ENCODE peak calls at places on chromosomes 6 and 20, in eight cellular contexts. One of them, this sample, is unnamed.

GRCh38 chr6:36727491-36728021 is 29.9 kb downstream of the RAB44 start:
- DNase-seq in right lobe of liver: no peak
- DNase-seq in progenitor cell of endocrine pancreas: no peak
- DNase-seq in chondrocyte: peak
- DNase-seq in GM10248: no peak
- DNase-seq in endothelial cell of umbilical vein: no peak
- DNase-seq in activated B cell treated with CpG ODN at 0.5 μM for 24 hours: no peak
- DNase-seq in GM13977: no peak
- DNase-seq in this sample: no peak

GRCh38 chr20:47352332-47353223 is 3.9 kb downstream of the ZMYND8 start:
- DNase-seq in right lobe of liver: peak
- DNase-seq in progenitor cell of endocrine pancreas: no peak
- DNase-seq in chondrocyte: no peak
- DNase-seq in GM10248: no peak
- DNase-seq in endothelial cell of umbilical vein: peak
- DNase-seq in activated B cell treated with CpG ODN at 0.5 μM for 24 hours: no peak
- DNase-seq in GM13977: no peak
- DNase-seq in this sample: no peak

GRCh38 chr6:140252099-140252498 is 877.7 kb upstream of the CITED2 start:
- DNase-seq in right lobe of liver: no peak
- DNase-seq in progenitor cell of endocrine pancreas: no peak
- DNase-seq in chondrocyte: no peak
- DNase-seq in GM10248: no peak
- DNase-seq in endothelial cell of umbilical vein: no peak
- DNase-seq in activated B cell treated with CpG ODN at 0.5 μM for 24 hours: no peak
- DNase-seq in GM13977: no peak
- DNase-seq in this sample: no peak

GRCh38 chr6:148323344-148323743 is 19.3 kb upstream of the SASH1 start:
- DNase-seq in right lobe of liver: no peak
- DNase-seq in progenitor cell of endocrine pancreas: no peak
- DNase-seq in chondrocyte: no peak
- DNase-seq in GM10248: no peak
- DNase-seq in endothelial cell of umbilical vein: no peak
- DNase-seq in activated B cell treated with CpG ODN at 0.5 μM for 24 hours: no peak
- DNase-seq in GM13977: no peak
- DNase-seq in this sample: no peak

GRCh38 chr6:136614994-136615393 is 64.8 kb upstream of the MAP7 start:
- DNase-seq in right lobe of liver: no peak
- DNase-seq in progenitor cell of endocrine pancreas: no peak
- DNase-seq in chondrocyte: no peak
- DNase-seq in GM10248: no peak
- DNase-seq in endothelial cell of umbilical vein: peak
- DNase-seq in activated B cell treated with CpG ODN at 0.5 μM for 24 hours: no peak
- DNase-seq in GM13977: no peak
- DNase-seq in this sample: no peak

GRCh38 chr6:108714774-108715414 is 133.3 kb upstream of the ARMC2 start:
- DNase-seq in right lobe of liver: no peak
- DNase-seq in progenitor cell of endocrine pancreas: no peak
- DNase-seq in chondrocyte: no peak
- DNase-seq in GM10248: no peak
- DNase-seq in endothelial cell of umbilical vein: no peak
- DNase-seq in activated B cell treated with CpG ODN at 0.5 μM for 24 hours: no peak
- DNase-seq in GM13977: no peak
- DNase-seq in this sample: no peak

GRCh38 chr6:161417712-161418457 is 144.0 kb upstream of the AGPAT4 start:
- DNase-seq in right lobe of liver: no peak
- DNase-seq in progenitor cell of endocrine pancreas: no peak
- DNase-seq in chondrocyte: peak
- DNase-seq in GM10248: no peak
- DNase-seq in endothelial cell of umbilical vein: no peak
- DNase-seq in activated B cell treated with CpG ODN at 0.5 μM for 24 hours: no peak
- DNase-seq in GM13977: no peak
- DNase-seq in this sample: no peak

GRCh38 chr20:44839481-44839880 is 29.1 kb upstream of the RIMS4 start:
- DNase-seq in right lobe of liver: no peak
- DNase-seq in progenitor cell of endocrine pancreas: no peak
- DNase-seq in chondrocyte: no peak
- DNase-seq in GM10248: no peak
- DNase-seq in endothelial cell of umbilical vein: no peak
- DNase-seq in activated B cell treated with CpG ODN at 0.5 μM for 24 hours: no peak
- DNase-seq in GM13977: no peak
- DNase-seq in this sample: no peak

GRCh38 chr6:118197539-118197938 is 290.5 kb downstream of the SLC35F1 start:
- DNase-seq in right lobe of liver: no peak
- DNase-seq in progenitor cell of endocrine pancreas: no peak
- DNase-seq in chondrocyte: no peak
- DNase-seq in GM10248: no peak
- DNase-seq in endothelial cell of umbilical vein: no peak
- DNase-seq in activated B cell treated with CpG ODN at 0.5 μM for 24 hours: no peak
- DNase-seq in GM13977: no peak
- DNase-seq in this sample: no peak

GRCh38 chr6:118203421-118204000 is 296.4 kb downstream of the SLC35F1 start:
- DNase-seq in right lobe of liver: no peak
- DNase-seq in progenitor cell of endocrine pancreas: no peak
- DNase-seq in chondrocyte: no peak
- DNase-seq in GM10248: no peak
- DNase-seq in endothelial cell of umbilical vein: no peak
- DNase-seq in activated B cell treated with CpG ODN at 0.5 μM for 24 hours: no peak
- DNase-seq in GM13977: no peak
- DNase-seq in this sample: no peak

GRCh38 chr6:118202517-118202916 is 295.5 kb downstream of the SLC35F1 start:
- DNase-seq in right lobe of liver: no peak
- DNase-seq in progenitor cell of endocrine pancreas: no peak
- DNase-seq in chondrocyte: no peak
- DNase-seq in GM10248: no peak
- DNase-seq in endothelial cell of umbilical vein: no peak
- DNase-seq in activated B cell treated with CpG ODN at 0.5 μM for 24 hours: no peak
- DNase-seq in GM13977: no peak
- DNase-seq in this sample: no peak

DNA sequence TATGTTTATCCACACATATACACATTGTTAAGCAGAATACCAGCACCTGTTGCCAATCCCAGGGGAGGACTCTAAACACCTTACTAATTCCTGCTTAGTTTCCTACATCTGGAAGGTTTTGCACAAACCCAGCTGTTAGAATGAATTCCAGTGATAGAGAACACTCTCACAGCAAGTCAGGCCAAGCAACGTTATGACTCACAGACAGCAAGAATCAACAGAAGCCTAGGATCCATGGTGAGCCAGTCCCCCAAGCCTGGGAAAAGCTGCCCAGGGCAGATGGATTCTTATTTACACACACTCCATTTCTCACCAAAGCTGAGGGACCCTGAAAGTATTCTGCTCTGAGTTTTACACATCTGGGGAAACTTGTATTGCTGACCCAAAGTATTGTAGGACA is 291.7 kb downstream of the SLC35F1 start:
- DNase-seq in right lobe of liver: no peak
- DNase-seq in progenitor cell of endocrine pancreas: no peak
- DNase-seq in chondrocyte: no peak
- DNase-seq in GM10248: no peak
- DNase-seq in endothelial cell of umbilical vein: no peak
- DNase-seq in activated B cell treated with CpG ODN at 0.5 μM for 24 hours: no peak
- DNase-seq in GM13977: no peak
- DNase-seq in this sample: no peak
- TF ChIP-seq CTCF in right lobe of liver: no peak
- TF ChIP-seq CTCF in progenitor cell of endocrine pancreas: no peak
- TF ChIP-seq CTCF in chondrocyte: no peak
- TF ChIP-seq CTCF in GM10248: no peak
- TF ChIP-seq CTCF in endothelial cell of umbilical vein: no peak
- TF ChIP-seq CTCF in activated B cell treated with CpG ODN at 0.5 μM for 24 hours: no peak
- TF ChIP-seq CTCF in GM13977: no peak
- TF ChIP-seq CTCF in this sample: no peak

GRCh38 chr20:20812141-20812540 is 99.7 kb upstream of the RALGAPA2 start:
- DNase-seq in right lobe of liver: no peak
- DNase-seq in progenitor cell of endocrine pancreas: no peak
- DNase-seq in chondrocyte: no peak
- DNase-seq in GM10248: no peak
- DNase-seq in endothelial cell of umbilical vein: no peak
- DNase-seq in activated B cell treated with CpG ODN at 0.5 μM for 24 hours: no peak
- DNase-seq in GM13977: no peak
- DNase-seq in this sample: no peak

GRCh38 chr20:20816969-20817368 is 104.5 kb upstream of the RALGAPA2 start:
- DNase-seq in right lobe of liver: no peak
- DNase-seq in progenitor cell of endocrine pancreas: no peak
- DNase-seq in chondrocyte: no peak
- DNase-seq in GM10248: no peak
- DNase-seq in endothelial cell of umbilical vein: no peak
- DNase-seq in activated B cell treated with CpG ODN at 0.5 μM for 24 hours: no peak
- DNase-seq in GM13977: no peak
- DNase-seq in this sample: no peak

GRCh38 chr20:20820104-20820503 is 107.7 kb upstream of the RALGAPA2 start:
- DNase-seq in right lobe of liver: no peak
- DNase-seq in progenitor cell of endocrine pancreas: peak
- DNase-seq in chondrocyte: no peak
- DNase-seq in GM10248: no peak
- DNase-seq in endothelial cell of umbilical vein: peak
- DNase-seq in activated B cell treated with CpG ODN at 0.5 μM for 24 hours: no peak
- DNase-seq in GM13977: no peak
- DNase-seq in this sample: no peak

GRCh38 chr20:20815711-20816455 is 103.4 kb upstream of the RALGAPA2 start:
- DNase-seq in right lobe of liver: no peak
- DNase-seq in progenitor cell of endocrine pancreas: no peak
- DNase-seq in chondrocyte: no peak
- DNase-seq in GM10248: no peak
- DNase-seq in endothelial cell of umbilical vein: no peak
- DNase-seq in activated B cell treated with CpG ODN at 0.5 μM for 24 hours: no peak
- DNase-seq in GM13977: no peak
- DNase-seq in this sample: no peak

GRCh38 chr20:20814685-20815084 is 102.2 kb upstream of the RALGAPA2 start:
- DNase-seq in right lobe of liver: no peak
- DNase-seq in progenitor cell of endocrine pancreas: no peak
- DNase-seq in chondrocyte: no peak
- DNase-seq in GM10248: no peak
- DNase-seq in endothelial cell of umbilical vein: no peak
- DNase-seq in activated B cell treated with CpG ODN at 0.5 μM for 24 hours: no peak
- DNase-seq in GM13977: no peak
- DNase-seq in this sample: no peak
- TF ChIP-seq CTCF in right lobe of liver: no peak
- TF ChIP-seq CTCF in progenitor cell of endocrine pancreas: peak
- TF ChIP-seq CTCF in chondrocyte: no peak
- TF ChIP-seq CTCF in GM10248: no peak
- TF ChIP-seq CTCF in endothelial cell of umbilical vein: no peak
- TF ChIP-seq CTCF in activated B cell treated with CpG ODN at 0.5 μM for 24 hours: no peak
- TF ChIP-seq CTCF in GM13977: no peak
- TF ChIP-seq CTCF in this sample: no peak

GRCh38 chr6:28922841-28923317 is 906 bp downstream of the TRIM27 start:
- DNase-seq in right lobe of liver: peak
- DNase-seq in progenitor cell of endocrine pancreas: peak
- DNase-seq in chondrocyte: no peak
- DNase-seq in GM10248: peak
- DNase-seq in endothelial cell of umbilical vein: peak
- DNase-seq in activated B cell treated with CpG ODN at 0.5 μM for 24 hours: no peak
- DNase-seq in GM13977: peak
- DNase-seq in this sample: no peak

GRCh38 chr6:28920281-28920680 is 3.5 kb downstream of the TRIM27 start:
- DNase-seq in right lobe of liver: no peak
- DNase-seq in progenitor cell of endocrine pancreas: no peak
- DNase-seq in chondrocyte: no peak
- DNase-seq in GM10248: no peak
- DNase-seq in endothelial cell of umbilical vein: no peak
- DNase-seq in activated B cell treated with CpG ODN at 0.5 μM for 24 hours: no peak
- DNase-seq in GM13977: no peak
- DNase-seq in this sample: no peak

GRCh38 chr6:28922004-28922840 is 1.6 kb downstream of the TRIM27 start:
- DNase-seq in right lobe of liver: peak
- DNase-seq in progenitor cell of endocrine pancreas: no peak
- DNase-seq in chondrocyte: no peak
- DNase-seq in GM10248: no peak
- DNase-seq in endothelial cell of umbilical vein: no peak
- DNase-seq in activated B cell treated with CpG ODN at 0.5 μM for 24 hours: no peak
- DNase-seq in GM13977: no peak
- DNase-seq in this sample: no peak

GRCh38 chr6:28927856-28928255 is 4.1 kb upstream of the TRIM27 start:
- DNase-seq in right lobe of liver: no peak
- DNase-seq in progenitor cell of endocrine pancreas: no peak
- DNase-seq in chondrocyte: no peak
- DNase-seq in GM10248: no peak
- DNase-seq in endothelial cell of umbilical vein: no peak
- DNase-seq in activated B cell treated with CpG ODN at 0.5 μM for 24 hours: no peak
- DNase-seq in GM13977: no peak
- DNase-seq in this sample: no peak

DNA sequence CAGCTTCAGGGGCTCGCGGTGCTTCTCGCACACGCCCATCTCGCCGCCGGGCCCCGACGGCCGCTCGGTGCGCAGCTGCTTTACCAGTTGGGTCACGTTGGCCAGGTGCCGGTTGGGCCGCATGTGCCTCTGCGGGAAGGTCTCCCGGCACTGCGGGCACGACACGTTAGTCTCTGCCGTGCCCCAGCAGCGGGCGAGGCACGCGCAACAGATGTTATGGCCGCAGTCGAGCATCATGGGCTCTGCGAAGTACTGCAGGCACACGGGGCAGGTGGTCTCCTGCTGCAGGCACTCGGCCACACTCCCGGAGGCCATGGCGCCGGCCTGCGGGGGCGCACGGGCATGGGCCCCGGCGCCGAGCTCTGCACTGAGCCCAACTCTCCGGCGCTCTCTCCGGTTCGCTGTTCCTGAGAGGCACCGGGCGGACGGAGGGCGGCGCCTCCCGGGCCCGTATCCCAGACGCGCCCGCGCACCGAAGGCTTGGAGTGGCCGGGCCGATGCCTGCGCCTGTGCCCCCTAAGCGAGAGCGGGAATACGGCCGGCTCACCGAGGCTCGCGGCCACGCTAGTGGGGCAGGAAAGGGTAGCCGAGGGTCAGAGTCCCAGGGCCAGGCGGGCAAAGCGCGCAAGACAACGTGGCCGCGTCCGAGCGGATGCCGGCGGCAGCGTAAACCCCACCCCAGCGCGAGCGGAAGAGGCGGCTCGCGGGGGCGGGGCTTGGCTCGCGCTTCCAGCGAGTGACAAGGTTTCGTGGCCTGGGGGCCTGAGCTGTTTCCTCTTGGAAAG is at the start of gene TRIM27:
- DNase-seq in right lobe of liver: peak
- DNase-seq in progenitor cell of endocrine pancreas: peak
- DNase-seq in chondrocyte: no peak
- DNase-seq in GM10248: peak
- DNase-seq in endothelial cell of umbilical vein: peak
- DNase-seq in activated B cell treated with CpG ODN at 0.5 μM for 24 hours: peak
- DNase-seq in GM13977: peak
- DNase-seq in this sample: peak
- TF ChIP-seq CTCF in right lobe of liver: no peak
- TF ChIP-seq CTCF in progenitor cell of endocrine pancreas: no peak
- TF ChIP-seq CTCF in chondrocyte: peak
- TF ChIP-seq CTCF in GM10248: no peak
- TF ChIP-seq CTCF in endothelial cell of umbilical vein: no peak
- TF ChIP-seq CTCF in activated B cell treated with CpG ODN at 0.5 μM for 24 hours: no peak
- TF ChIP-seq CTCF in GM13977: no peak
- TF ChIP-seq CTCF in this sample: no peak

GRCh38 chr6:75065524-75065923 is 140.3 kb downstream of the COL12A1 start:
- DNase-seq in right lobe of liver: peak
- DNase-seq in progenitor cell of endocrine pancreas: no peak
- DNase-seq in chondrocyte: no peak
- DNase-seq in GM10248: no peak
- DNase-seq in endothelial cell of umbilical vein: peak
- DNase-seq in activated B cell treated with CpG ODN at 0.5 μM for 24 hours: no peak
- DNase-seq in GM13977: no peak
- DNase-seq in this sample: no peak

GRCh38 chr6:75076009-75076408 is 129.8 kb downstream of the COL12A1 start:
- DNase-seq in right lobe of liver: no peak
- DNase-seq in progenitor cell of endocrine pancreas: no peak
- DNase-seq in chondrocyte: no peak
- DNase-seq in GM10248: no peak
- DNase-seq in endothelial cell of umbilical vein: no peak
- DNase-seq in activated B cell treated with CpG ODN at 0.5 μM for 24 hours: no peak
- DNase-seq in GM13977: no peak
- DNase-seq in this sample: no peak

DNA sequence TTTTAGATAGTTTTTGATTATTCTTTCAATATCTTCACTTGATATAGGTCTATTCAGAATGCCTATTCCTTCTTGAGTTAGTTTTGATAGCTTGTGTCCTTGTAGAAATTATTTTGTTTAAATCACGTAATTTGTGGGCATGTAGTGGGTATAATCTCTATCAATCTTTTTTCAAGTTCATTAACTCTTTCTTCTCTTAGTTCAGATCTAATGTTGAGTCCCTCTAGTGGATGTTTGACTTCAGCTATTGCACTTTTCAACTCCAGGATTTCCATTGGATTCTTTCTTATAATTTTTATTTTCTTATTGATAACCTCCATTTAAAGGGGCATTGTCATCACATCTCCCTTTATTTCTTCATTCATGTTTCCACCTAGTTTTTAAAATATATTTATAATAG is 135.6 kb downstream of the COL12A1 start:
- DNase-seq in right lobe of liver: no peak
- DNase-seq in progenitor cell of endocrine pancreas: no peak
- DNase-seq in chondrocyte: no peak
- DNase-seq in GM10248: no peak
- DNase-seq in endothelial cell of umbilical vein: no peak
- DNase-seq in activated B cell treated with CpG ODN at 0.5 μM for 24 hours: no peak
- DNase-seq in GM13977: no peak
- DNase-seq in this sample: no peak
- TF ChIP-seq CTCF in right lobe of liver: no peak
- TF ChIP-seq CTCF in progenitor cell of endocrine pancreas: no peak
- TF ChIP-seq CTCF in chondrocyte: peak
- TF ChIP-seq CTCF in GM10248: no peak
- TF ChIP-seq CTCF in endothelial cell of umbilical vein: no peak
- TF ChIP-seq CTCF in activated B cell treated with CpG ODN at 0.5 μM for 24 hours: no peak
- TF ChIP-seq CTCF in GM13977: no peak
- TF ChIP-seq CTCF in this sample: no peak